ENCODE peak calls at places on chromosomes 5 and 9, in four cellular contexts. X is KG1; F is effector memory CD4-positive, alpha-beta T cell; V is stimulated activated naive CD4-positive, alpha-beta T cell. H is an unnamed sample.

GRCh38 chr5:179263391-179264052 is 81.7 kb downstream of the ADAMTS2 start:
- DNase-seq in X (no peak), F (no peak), V (no peak), H (no peak)

GRCh38 chr5:95739857-95740256 is 8.7 kb downstream of the RHOBTB3 start:
- DNase-seq in X (no peak), F (no peak), V (no peak), H (no peak)

GRCh38 chr5:136058031-136058971 is 29.5 kb downstream of the TGFBI start:
- DNase-seq in X (no peak), F (no peak), V (no peak), H (no peak)

GRCh38 chr9:132283165-132283564 is 71.6 kb downstream of the SETX start:
- DNase-seq in X (no peak), F (no peak), V (no peak), H (no peak)

GRCh38 chr5:154575869-154576806 is 98.1 kb upstream of the HAND1 start:
- DNase-seq in X (no peak), F (no peak), V (no peak), H (no peak)

GRCh38 chr5:98349251-98349989 is 424.0 kb upstream of the RGMB start:
- DNase-seq in X (no peak), F (no peak), V (no peak), H (no peak)

GRCh38 chr5:4513381-4513780 is 626.7 kb upstream of the ADAMTS16 start:
- DNase-seq in X (no peak), F (no peak), V (no peak), H (no peak)

GRCh38 chr5:132771559-132771998 is 5.5 kb downstream of the SEPTIN8 start:
- DNase-seq in X (no peak), F (no peak), V (no peak), H (no peak)

GRCh38 chr5:146510528-146510927 is 5.5 kb downstream of the GPR151 start:
- DNase-seq in X (no peak), F (no peak), V (no peak), H (no peak)

GRCh38 chr5:145943674-145944121 is 7.3 kb downstream of the SH3RF2 start:
- DNase-seq in X (no peak), F (no peak), V (no peak), H (no peak)

GRCh38 chr5:178739452-178740180 is 9.2 kb upstream of the ZNF354A start:
- DNase-seq in X (no peak), F (no peak), V (no peak), H (no peak)

GRCh38 chr5:6220346-6221088 is 157.8 kb downstream of the MED10 start:
- DNase-seq in X (no peak), F (no peak), V (no peak), H (no peak)

GRCh38 chr9:12681620-12682019 is 11.6 kb upstream of the TYRP1 start:
- DNase-seq in X (no peak), F (no peak), V (no peak), H (no peak)

GRCh38 chr5:103111458-103111857 is 8.5 kb downstream of the GIN1 start:
- DNase-seq in X (peak), F (peak), V (no peak), H (peak)

GRCh38 chr5:79935992-79936643 is 54.9 kb downstream of the MTX3 start:
- DNase-seq in X (no peak), F (no peak), V (no peak), H (no peak)

GRCh38 chr5:30040483-30041116 is 1152.9 kb upstream of the CDH6 start:
- DNase-seq in X (peak), F (no peak), V (no peak), H (no peak)

GRCh38 chr5:95903838-95904237 is 57.8 kb downstream of the ELL2 start:
- DNase-seq in X (no peak), F (no peak), V (no peak), H (no peak)

GRCh38 chr9:133120343-133121199 is 469 bp downstream of the RALGDS start:
- DNase-seq in X (no peak), F (no peak), V (no peak), H (no peak)

GRCh38 chr5:132998553-132998952 is 27.8 kb downstream of the ZCCHC10 start:
- DNase-seq in X (no peak), F (no peak), V (no peak), H (no peak)

GRCh38 chr9:136122425-136123383 is 4.0 kb upstream of the TMEM250 start:
- DNase-seq in X (peak), F (peak), V (peak), H (no peak)

GRCh38 chr5:97181856-97182545 is 1.0 kb downstream of the RIOK2 start:
- DNase-seq in X (no peak), F (no peak), V (no peak), H (no peak)

H was measured in GF-D8.